ENCODE peak calls at places on chromosomes 13 and 19, in nine cellular contexts. F, G, E, I, O, Y, J, S and H are unnamed samples. For H3K4me1 and H3K9me3, the result is how much of the 10 kb centered on the place peaks cover.

GRCh38 chr13:83929147-83929546 is 46.9 kb upstream of the SLITRK1 start:
- DNase-seq in G (no peak), F (no peak), Y (no peak), I (no peak), E (no peak), S (no peak), J (no peak), O (no peak), H (no peak)

GRCh38 chr19:48424694-48425219 is 21.0 kb upstream of the GRWD1 start:
- DNase-seq in J (no peak), O (no peak), G (no peak), E (peak), I (no peak), Y (no peak), S (no peak), F (no peak), H (peak)

GRCh38 chr19:28514166-28514565 is 698.8 kb downstream of the UQCRFS1 start:
- DNase-seq in G (no peak), I (no peak), S (no peak), J (no peak), E (no peak), F (no peak), Y (no peak), O (no peak), H (no peak)

GRCh38 chr19:7905859-7906258 is 2.2 kb downstream of the MAP2K7 start:
- DNase-seq in G (no peak), I (no peak), O (no peak), S (no peak), Y (no peak), F (no peak), E (no peak), J (no peak), H (no peak)

GRCh38 chr13:113804703-113805430 is 45.8 kb downstream of the TMEM255B start:
- DNase-seq in E (no peak), J (peak), G (peak), S (no peak), Y (no peak), F (no peak), O (no peak), I (no peak), H (no peak)

GRCh38 chr13:23678768-23679167 is 108.6 kb downstream of the TNFRSF19 start:
- DNase-seq in S (no peak), I (no peak), F (no peak), Y (no peak), E (no peak), J (no peak), G (no peak), O (no peak), H (no peak)

GRCh38 chr19:16425993-16426392 is 45.8 kb downstream of the EPS15L1 start:
- DNase-seq in F (no peak), E (no peak), J (no peak), G (no peak), I (no peak), Y (no peak), O (no peak), S (no peak), H (no peak)

GRCh38 chr13:59483441-59484116 is 680.1 kb downstream of the DIAPH3 start:
- DNase-seq in F (no peak), S (no peak), I (peak), G (no peak), E (peak), Y (no peak), O (no peak), J (no peak), H (no peak)

GRCh38 chr13:51456510-51456909 is 3.7 kb upstream of the INTS6 start:
- DNase-seq in S (no peak), O (no peak), E (no peak), Y (no peak), I (no peak), J (no peak), G (no peak), F (no peak), H (peak)

GRCh38 chr13:94168784-94169512 is 310.5 kb downstream of the DCT start:
- DNase-seq in E (peak), I (no peak), Y (no peak), G (no peak), J (no peak), O (no peak), F (no peak), S (no peak), H (no peak)

GRCh38 chr13:98171806-98172569 is 5.1 kb downstream of the RNF113B start:
- DNase-seq in I (no peak), S (peak), E (peak), G (peak), J (peak), Y (no peak), O (no peak), F (no peak), H (no peak)

GRCh38 chr19:38676878-38677646 is 29.6 kb downstream of the ACTN4 start:
- DNase-seq in E (no peak), S (no peak), Y (no peak), F (no peak), G (no peak), J (no peak), I (no peak), O (no peak), H (no peak)

GRCh38 chr19:38676023-38676877 is 28.8 kb downstream of the ACTN4 start:
- DNase-seq in S (no peak), G (no peak), E (peak), O (no peak), F (no peak), I (no peak), Y (no peak), J (no peak), H (no peak)

GRCh38 chr19:38675611-38676010 is 28.2 kb downstream of the ACTN4 start:
- DNase-seq in J (no peak), I (no peak), E (no peak), G (no peak), O (no peak), S (no peak), F (no peak), Y (no peak), H (no peak)

GRCh38 chr19:38673030-38673429 is 25.6 kb downstream of the ACTN4 start:
- DNase-seq in S (no peak), E (no peak), J (no peak), F (no peak), Y (no peak), G (no peak), O (no peak), I (no peak), H (no peak)

GRCh38 chr19:38674388-38675133 is 27.1 kb downstream of the ACTN4 start:
- DNase-seq in O (no peak), S (no peak), J (no peak), Y (no peak), I (peak), G (no peak), F (no peak), E (peak), H (no peak)
- H3K4me1 ChIP-seq in O (under half), S (under half), J (half or more), Y (half or more), I (half or more), G (half or more), F (under half), E (half or more), H (half or more)

DNA sequence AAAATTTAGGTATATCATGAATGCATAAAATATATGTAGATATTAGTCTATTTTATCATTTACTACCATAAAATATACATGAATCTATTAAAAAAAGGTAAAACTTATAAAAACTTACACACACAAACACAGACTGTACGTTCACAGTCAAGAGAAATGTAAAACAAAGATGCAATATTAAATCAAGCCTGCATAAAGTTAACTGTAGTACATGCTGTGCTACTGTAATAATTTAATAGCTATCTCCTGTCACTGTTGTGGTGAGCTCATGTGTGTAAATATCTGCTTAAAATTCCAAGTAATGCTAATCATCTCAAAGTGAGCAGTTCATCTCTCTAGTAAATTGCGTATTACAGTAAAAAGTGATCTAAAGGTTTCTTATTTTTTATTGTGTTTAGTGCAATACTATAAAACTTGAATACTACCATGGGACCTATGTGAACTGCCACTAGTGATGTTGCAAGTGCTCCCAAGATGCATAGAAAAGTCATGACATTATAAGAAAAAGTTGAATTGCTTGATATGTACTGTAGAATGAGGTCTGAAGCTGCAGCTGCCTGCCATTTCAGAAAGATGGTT is 762 bp upstream of the ZNF233 start:
- DNase-seq in Y (no peak), F (no peak), I (no peak), O (no peak), S (no peak), J (no peak), G (no peak), E (no peak), H (no peak)
- H3K9me3 ChIP-seq in Y (half or more), F (half or more), I (under half), O (under half), S (under half), J (half or more), G (half or more), E (under half), H (half or more)

GRCh38 chr13:100604909-100605308 is 16.3 kb upstream of the GGACT start:
- DNase-seq in E (no peak), I (no peak), J (no peak), S (no peak), G (no peak), Y (no peak), O (no peak), F (no peak), H (no peak)

GRCh38 chr13:100601716-100602115 is 13.1 kb upstream of the GGACT start:
- DNase-seq in S (no peak), G (no peak), O (no peak), F (no peak), E (no peak), J (no peak), I (no peak), Y (no peak), H (no peak)

GRCh38 chr13:100600461-100600860 is 11.9 kb upstream of the GGACT start:
- DNase-seq in E (no peak), J (no peak), O (no peak), F (no peak), Y (no peak), S (no peak), I (no peak), G (no peak), H (no peak)

GRCh38 chr13:100600915-100601314 is 12.3 kb upstream of the GGACT start:
- DNase-seq in F (no peak), J (no peak), S (no peak), Y (no peak), E (no peak), G (no peak), O (no peak), I (no peak), H (no peak)

DNA sequence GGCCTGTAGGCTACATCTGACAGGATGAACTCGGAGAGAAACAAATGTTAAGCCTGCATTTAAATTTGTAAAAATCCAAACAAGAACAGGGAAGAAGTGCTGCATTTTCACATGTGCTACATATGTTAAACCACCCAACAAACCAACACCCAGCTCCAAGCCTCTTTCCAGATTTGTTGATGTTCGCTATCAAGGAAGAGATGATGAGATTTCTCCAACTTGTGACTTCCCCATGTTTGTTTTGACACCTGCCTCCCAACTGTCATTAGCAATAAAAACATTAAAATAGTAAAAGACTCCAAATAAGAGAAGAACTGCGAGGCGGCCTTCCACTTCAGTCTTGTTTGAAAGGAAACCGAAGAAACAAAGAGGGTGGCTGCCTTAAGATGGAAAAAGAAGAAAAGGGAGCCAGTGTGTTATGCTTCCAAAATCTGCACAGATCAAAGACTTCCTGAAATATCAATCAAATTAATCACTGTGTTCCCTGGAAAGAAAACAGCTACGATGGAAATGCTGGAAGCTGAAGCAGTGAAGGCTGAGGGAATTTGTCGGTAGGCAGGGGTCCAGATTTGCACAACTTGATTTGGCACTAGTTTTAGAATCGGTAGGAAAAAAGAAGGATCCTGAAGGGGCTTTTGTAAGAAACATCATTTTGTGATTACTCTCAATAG is 14.0 kb upstream of the GGACT start:
- DNase-seq in E (no peak), F (no peak), J (no peak), G (no peak), I (no peak), Y (no peak), O (no peak), S (no peak), H (no peak)
- H3K4me1 ChIP-seq in E (under half), F (under half), J (under half), G (under half), I (under half), Y (under half), O (under half), S (under half), H (under half)

GRCh38 chr19:54626757-54627156 is 3.5 kb upstream of the LILRB1 start:
- DNase-seq in S (no peak), J (no peak), I (no peak), E (no peak), O (no peak), Y (no peak), G (no peak), F (no peak), H (no peak)
- H3K9me3 ChIP-seq in S (under half), J (under half), I (under half), E (under half), O (under half), Y (under half), G (under half), F (under half), H (under half)

GRCh38 chr19:590750-591098 is 1.0 kb downstream of the HCN2 start:
- DNase-seq in F (no peak), S (no peak), J (no peak), G (no peak), O (no peak), E (no peak), I (no peak), Y (no peak), H (peak)
- H3K4me1 ChIP-seq in F (under half), S (under half), J (under half), G (under half), O (under half), E (under half), I (under half), Y (under half), H (under half)

GRCh38 chr19:21824679-21825078 is 11.3 kb downstream of the ZNF43 start:
- DNase-seq in I (no peak), G (no peak), O (no peak), S (no peak), J (no peak), Y (no peak), E (peak), F (no peak), H (no peak)
- H3K9me3 ChIP-seq in I (under half), G (under half), O (under half), S (under half), J (under half), Y (under half), E (under half), F (under half), H (half or more)

GRCh38 chr19:18496980-18497256 is 25.0 kb downstream of the ELL start:
- DNase-seq in E (no peak), J (no peak), Y (no peak), I (no peak), S (no peak), F (no peak), O (no peak), G (no peak), H (no peak)
- H3K4me1 ChIP-seq in E (under half), J (half or more), Y (half or more), I (under half), S (under half), F (under half), O (under half), G (half or more), H (under half)

DNA sequence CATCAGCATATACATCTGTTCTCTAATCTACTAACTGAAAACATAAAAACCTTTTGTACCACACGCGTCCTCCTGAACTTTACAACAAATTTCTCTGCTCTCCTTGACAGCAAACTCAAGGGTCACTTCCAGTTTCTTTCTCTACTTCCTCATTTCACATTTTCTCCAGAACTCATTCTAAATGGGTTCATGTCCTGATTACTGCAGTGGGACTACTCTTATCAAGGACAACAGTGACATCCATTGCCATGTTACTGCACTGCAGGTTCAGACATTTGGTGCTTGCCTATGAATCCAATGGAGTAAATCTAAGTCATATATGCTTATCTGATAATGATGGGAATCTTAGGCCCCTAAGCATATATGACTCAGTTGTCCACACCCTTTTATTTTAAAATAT is 35.3 kb downstream of the FPR3 start:
- DNase-seq in J (no peak), I (no peak), S (no peak), F (no peak), Y (no peak), G (no peak), O (no peak), E (no peak), H (no peak)
- H3K9me3 ChIP-seq in J (under half), I (under half), S (under half), F (under half), Y (under half), G (under half), O (under half), E (under half), H (under half)

GRCh38 chr19:51417807-51418152 is 338 bp upstream of the SIGLEC10 start:
- DNase-seq in F (no peak), O (no peak), I (no peak), G (no peak), S (no peak), E (no peak), Y (no peak), J (no peak), H (no peak)
- H3K4me1 ChIP-seq in F (under half), O (under half), I (under half), G (under half), S (under half), E (under half), Y (under half), J (under half), H (half or more)